ENCODE peak calls at places on chromosomes 5 and 9, in ten cellular contexts. X, C, R, D, B, J, S, Y, T and P are unnamed samples.

GRCh38 chr9:135905380-135906282 is 1.7 kb downstream of the CAMSAP1 start:
- DNase-seq in R (no peak), C (no peak), J (no peak), D (no peak), S (no peak), T (no peak), B (no peak), X (no peak), Y (no peak), P (no peak)

GRCh38 chr9:87606921-87607521 is 109.4 kb downstream of the DAPK1 start:
- DNase-seq in X (no peak), R (no peak), T (peak), C (no peak), Y (peak), D (no peak), J (peak), B (no peak), S (no peak), P (no peak)

GRCh38 chr5:28880936-28881335 is 1842.5 kb upstream of the CDH9 start:
- DNase-seq in T (no peak), C (no peak), Y (no peak), R (no peak), D (no peak), B (no peak), J (no peak), S (no peak), X (no peak), P (no peak)

GRCh38 chr9:131803758-131804411 is 64.0 kb upstream of the RAPGEF1 start:
- DNase-seq in J (no peak), R (no peak), X (no peak), C (no peak), Y (no peak), T (no peak), S (no peak), D (no peak), B (no peak), P (no peak)

GRCh38 chr9:36961051-36961450 is 73.0 kb downstream of the PAX5 start:
- DNase-seq in D (no peak), S (no peak), C (peak), Y (no peak), T (no peak), B (no peak), J (no peak), R (peak), X (no peak), P (no peak)

GRCh38 chr5:93163010-93163663 is 417.9 kb downstream of the NR2F1-AS1 start:
- DNase-seq in T (peak), X (no peak), S (no peak), B (no peak), D (no peak), J (peak), R (no peak), C (no peak), Y (peak), P (no peak)

GRCh38 chr9:95819636-95820035 is 55.9 kb upstream of the ERCC6L2 start:
- DNase-seq in J (no peak), D (no peak), B (no peak), X (no peak), S (no peak), R (no peak), Y (no peak), C (no peak), T (no peak), P (no peak)

GRCh38 chr9:131692612-131692976 is 47.3 kb downstream of the RAPGEF1 start:
- DNase-seq in B (no peak), R (no peak), J (no peak), X (no peak), S (no peak), D (no peak), T (no peak), C (no peak), Y (no peak), P (no peak)

GRCh38 chr5:156128026-156128425 is 198.9 kb upstream of the SGCD start:
- DNase-seq in S (no peak), J (peak), C (no peak), X (no peak), B (no peak), D (no peak), Y (peak), R (no peak), T (no peak), P (no peak)

GRCh38 chr5:156120777-156121176 is 206.2 kb upstream of the SGCD start:
- DNase-seq in R (no peak), C (no peak), T (no peak), X (no peak), J (no peak), D (no peak), Y (peak), S (no peak), B (no peak), P (no peak)

GRCh38 chr5:156121834-156122386 is 205.1 kb upstream of the SGCD start:
- DNase-seq in T (no peak), S (no peak), C (no peak), J (peak), Y (peak), B (no peak), R (no peak), D (no peak), X (no peak), P (no peak)

GRCh38 chr5:156121234-156121633 is 205.7 kb upstream of the SGCD start:
- DNase-seq in X (no peak), Y (peak), B (no peak), C (no peak), T (peak), S (no peak), J (peak), D (no peak), R (no peak), P (no peak)

GRCh38 chr5:156124713-156125112 is 202.3 kb upstream of the SGCD start:
- DNase-seq in J (no peak), T (no peak), B (no peak), X (no peak), C (no peak), S (no peak), D (no peak), R (no peak), Y (peak), P (no peak)
- TF ChIP-seq CTCF in J (no peak), T (no peak), B (no peak), X (no peak), C (no peak), S (no peak), D (no peak), R (no peak), Y (no peak), P (no peak)

DNA sequence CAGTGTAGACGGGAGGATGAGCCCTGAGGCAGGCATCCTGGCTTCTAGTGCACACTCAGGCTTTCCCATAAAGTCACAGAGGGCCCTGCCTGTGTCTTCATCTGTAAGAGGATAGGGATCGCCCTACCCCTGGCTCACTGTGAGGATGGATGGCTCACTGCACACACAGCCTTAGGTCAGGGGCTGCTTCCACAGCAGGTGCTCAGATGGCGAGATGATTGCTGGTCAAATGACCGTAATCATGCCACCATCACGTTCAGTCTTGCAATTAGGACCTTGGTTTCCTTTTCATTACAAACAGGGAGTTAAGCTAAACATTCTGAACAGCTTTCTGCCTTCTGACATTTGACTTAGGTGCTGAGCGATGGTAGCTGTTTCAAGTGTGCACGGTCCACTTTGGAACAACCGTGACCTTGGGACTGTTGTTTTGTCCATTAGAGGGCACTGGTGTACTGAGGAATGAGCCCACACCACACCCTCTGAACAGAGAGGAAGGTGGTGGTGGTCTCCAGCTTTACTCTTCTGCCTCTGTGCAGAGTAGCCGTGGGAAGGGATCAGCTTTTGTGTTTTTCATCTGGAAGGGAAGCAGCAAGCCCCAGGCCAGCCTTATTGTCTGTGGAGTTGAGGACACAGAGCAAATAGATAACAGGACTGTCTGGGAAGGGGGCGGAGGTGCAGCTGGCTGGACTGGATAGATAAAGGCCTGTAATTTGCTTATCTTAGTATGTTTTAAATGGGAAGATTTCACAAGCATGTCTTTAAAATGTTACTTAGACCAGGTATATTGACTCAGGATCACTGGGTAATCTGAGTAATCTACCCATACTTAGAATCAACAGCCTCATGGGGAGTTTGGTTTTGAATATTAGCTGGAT is 183.1 kb downstream of the TRIO start:
- DNase-seq in S (no peak), Y (no peak), J (no peak), T (no peak), B (no peak), R (no peak), X (no peak), C (no peak), D (no peak), P (no peak)
- TF ChIP-seq CTCF in S (peak), Y (no peak), J (peak), T (peak), B (peak), R (peak), X (peak), C (peak), D (no peak), P (no peak)

GRCh38 chr5:150665044-150665443 is 4.0 kb downstream of the MYOZ3 start:
- DNase-seq in J (no peak), D (no peak), X (no peak), R (no peak), T (no peak), S (no peak), B (no peak), Y (no peak), C (no peak), P (no peak)
- TF ChIP-seq CTCF in J (no peak), D (no peak), X (no peak), R (no peak), T (no peak), S (no peak), B (no peak), Y (no peak), C (no peak), P (no peak)

GRCh38 chr9:85182381-85182780 is 512.9 kb downstream of the NTRK2 start:
- DNase-seq in S (no peak), C (no peak), Y (peak), B (no peak), R (no peak), J (no peak), D (no peak), X (no peak), T (no peak), P (no peak)

GRCh38 chr9:85173967-85174366 is 504.4 kb downstream of the NTRK2 start:
- DNase-seq in C (no peak), Y (no peak), T (no peak), S (no peak), R (no peak), J (no peak), D (no peak), X (no peak), B (no peak), P (no peak)

DNA sequence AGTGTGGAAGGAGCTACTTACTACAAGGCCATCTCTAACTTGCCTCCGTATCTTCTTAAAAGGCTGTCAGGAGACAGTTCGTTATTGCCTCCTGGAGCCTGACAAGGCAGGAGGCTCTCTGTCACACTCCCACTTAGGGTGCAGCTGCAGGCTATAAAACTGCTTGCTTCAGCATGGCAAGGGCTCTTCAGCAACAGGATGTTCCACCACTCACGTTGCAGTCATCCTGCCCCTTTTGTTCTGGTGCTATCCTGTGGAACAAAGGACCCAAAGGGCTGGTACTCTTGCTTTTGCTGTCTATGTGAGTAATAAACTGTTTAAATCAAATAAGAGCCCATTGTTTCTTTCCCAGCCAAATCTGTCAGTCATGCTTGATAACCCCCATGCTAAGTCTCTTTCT is 509.0 kb downstream of the NTRK2 start:
- DNase-seq in C (no peak), S (no peak), D (no peak), T (no peak), X (peak), B (no peak), Y (no peak), R (no peak), J (no peak), P (no peak)
- TF ChIP-seq CTCF in C (no peak), S (no peak), D (no peak), T (no peak), X (no peak), B (no peak), Y (no peak), R (no peak), J (no peak), P (no peak)